ENCODE peak calls at places on chromosomes 2 and 18, in eight cellular contexts. D is suprapubic skin, Q is breast epithelium, F is prostate gland, G is sigmoid colon, E is stomach, O is transverse colon, V is GM12891. L is an unnamed sample.

GRCh38 chr2:142037051-142037450 is 93.8 kb downstream of the LRP1B start:
- DNase-seq in D (no peak), Q (no peak), F (no peak), G (no peak), E (no peak), O (no peak), V (no peak), L (no peak)

GRCh38 chr2:148132400-148132799 is 111.5 kb downstream of the MBD5 start:
- DNase-seq in D (no peak), Q (no peak), F (no peak), G (no peak), E (no peak), O (no peak), V (no peak), L (no peak)

GRCh38 chr2:235283246-235283645 is 210.6 kb upstream of the AGAP1 start:
- DNase-seq in D (no peak), Q (no peak), F (no peak), G (no peak), E (no peak), O (no peak), V (no peak), L (no peak)

GRCh38 chr2:229634574-229635185 is 79.7 kb downstream of the DNER start:
- DNase-seq in D (no peak), Q (no peak), F (no peak), G (no peak), E (no peak), O (no peak), V (no peak), L (no peak)

GRCh38 chr2:188788621-188789020 is 185.6 kb upstream of the COL3A1 start:
- DNase-seq in D (no peak), Q (no peak), F (peak; percentile 9), G (peak; percentile 91), E (peak; percentile 43), O (peak; percentile 48), V (no peak), L (peak; percentile 57)

GRCh38 chr2:4618141-4618540 is 914.8 kb downstream of the DCDC2C start:
- DNase-seq in D (no peak), Q (no peak), F (no peak), G (no peak), E (no peak), O (no peak), V (no peak), L (no peak)

GRCh38 chr2:223621901-223622300 is 19.7 kb upstream of the SCG2 start:
- DNase-seq in D (no peak), Q (no peak), F (no peak), G (no peak), E (no peak), O (no peak), V (no peak), L (no peak)

GRCh38 chr2:24840962-24841945 is 48.0 kb downstream of the CENPO start:
- DNase-seq in D (no peak), Q (no peak), F (no peak), G (no peak), E (no peak), O (no peak), V (no peak), L (no peak)

GRCh38 chr2:6077585-6077984 is 385.4 kb downstream of the SOX11 start:
- DNase-seq in D (no peak), Q (no peak), F (no peak), G (no peak), E (no peak), O (no peak), V (no peak), L (no peak)

GRCh38 chr2:197255550-197255949 is 55.0 kb downstream of the ANKRD44 start:
- DNase-seq in D (peak; percentile 84), Q (no peak), F (peak; percentile 14), G (peak; percentile 88), E (peak; percentile 59), O (peak; percentile 75), V (peak; percentile 55), L (no peak)

GRCh38 chr2:122610948-122611609 is 855.6 kb downstream of the TSN start:
- DNase-seq in D (no peak), Q (no peak), F (no peak), G (no peak), E (no peak), O (no peak), V (no peak), L (no peak)
- TF ChIP-seq POLR2AphosphoS5 in D (no peak), Q (no peak), F (no peak), G (no peak), E (no peak), O (no peak), V (no peak), L (no peak)

GRCh38 chr2:26772064-26773001 is 8.2 kb downstream of the SLC35F6 start:
- DNase-seq in D (peak; percentile 97), Q (peak; percentile 95), F (peak; percentile 95), G (peak; percentile 98), E (peak; percentile 96), O (peak; percentile 92), V (no peak), L (no peak)
- TF ChIP-seq POLR2AphosphoS5 in D (peak; percentile 78), Q (peak; percentile 93), F (peak; percentile 99), G (peak; percentile 63), E (peak; percentile 88), O (peak; percentile 73), V (no peak), L (no peak)

GRCh38 chr18:62450546-62451395 is 72.1 kb upstream of the ZCCHC2 start:
- DNase-seq in D (no peak), Q (peak; percentile 52), F (no peak), G (peak; percentile 72), E (peak; percentile 72), O (no peak), V (no peak), L (peak; percentile 86)
- TF ChIP-seq POLR2AphosphoS5 in D (no peak), Q (peak; percentile 68), F (no peak), G (no peak), E (no peak), O (no peak), V (no peak), L (peak; percentile 49)

GRCh38 chr18:23250893-23251656 is 115.8 kb downstream of the CABLES1 start:
- DNase-seq in D (no peak), Q (no peak), F (no peak), G (no peak), E (no peak), O (no peak), V (no peak), L (no peak)
- TF ChIP-seq POLR2AphosphoS5 in D (peak; percentile 25), Q (no peak), F (no peak), G (no peak), E (no peak), O (no peak), V (no peak), L (no peak)

DNA sequence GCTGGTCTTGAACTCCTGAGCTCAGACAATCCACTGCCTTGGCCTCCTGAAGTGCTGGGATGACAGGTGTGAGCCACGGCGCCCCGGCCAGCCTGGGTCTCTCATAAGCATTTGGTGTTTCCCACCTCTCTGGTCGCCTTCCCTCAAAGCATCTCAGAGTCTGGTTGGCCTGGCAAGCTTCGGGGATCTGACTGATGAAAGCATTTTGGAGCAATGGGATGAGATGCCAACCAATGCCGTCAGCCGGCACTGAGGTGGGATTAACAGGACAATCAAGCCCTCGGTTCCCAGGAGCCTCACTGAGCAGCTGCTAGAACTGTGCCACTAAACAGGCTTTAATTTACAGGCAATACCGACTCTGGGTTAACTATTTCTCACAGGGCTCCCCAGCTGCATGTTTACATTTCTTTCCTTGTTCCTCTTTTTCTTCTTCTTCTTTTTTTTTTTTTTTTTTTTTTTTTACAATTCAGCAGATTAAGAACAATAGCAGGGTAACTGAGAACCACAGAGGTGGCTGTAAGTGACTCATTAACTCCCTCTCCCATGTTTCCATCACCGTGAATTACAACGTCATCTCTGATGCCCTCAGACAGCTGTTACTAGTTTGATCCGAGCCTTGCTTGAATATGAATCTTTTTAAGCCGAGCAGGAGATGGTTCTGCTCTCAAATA is 38.0 kb downstream of the ODC1 start:
- DNase-seq in D (no peak), Q (no peak), F (no peak), G (no peak), E (no peak), O (no peak), V (no peak), L (no peak)
- TF ChIP-seq POLR2AphosphoS5 in D (no peak), Q (no peak), F (no peak), G (no peak), E (no peak), O (no peak), V (no peak), L (no peak)

GRCh38 chr2:174142290-174142689 is 106.0 kb downstream of the OLA1 start:
- DNase-seq in D (no peak), Q (no peak), F (no peak), G (no peak), E (no peak), O (no peak), V (no peak), L (no peak)
- TF ChIP-seq POLR2AphosphoS5 in D (no peak), Q (no peak), F (no peak), G (no peak), E (no peak), O (no peak), V (no peak), L (no peak)

GRCh38 chr18:64438178-64438577 is 289.3 kb upstream of the LINC00305 start:
- DNase-seq in D (no peak), Q (no peak), F (no peak), G (no peak), E (no peak), O (no peak), V (no peak), L (no peak)
- TF ChIP-seq POLR2AphosphoS5 in D (no peak), Q (no peak), F (no peak), G (no peak), E (no peak), O (no peak), V (no peak), L (no peak)

GRCh38 chr2:73933194-73933593 is 6.5 kb downstream of the DGUOK start:
- DNase-seq in D (no peak), Q (no peak), F (no peak), G (no peak), E (no peak), O (no peak), V (no peak), L (no peak)

GRCh38 chr2:73937103-73937885 is 10.6 kb downstream of the DGUOK start:
- DNase-seq in D (no peak), Q (no peak), F (no peak), G (no peak), E (no peak), O (no peak), V (no peak), L (no peak)

GRCh38 chr2:73938761-73939352 is 12.2 kb downstream of the DGUOK start:
- DNase-seq in D (no peak), Q (no peak), F (no peak), G (no peak), E (no peak), O (no peak), V (no peak), L (no peak)

GRCh38 chr2:73937899-73938298 is 11.2 kb downstream of the DGUOK start:
- DNase-seq in D (no peak), Q (no peak), F (no peak), G (no peak), E (no peak), O (no peak), V (no peak), L (no peak)

GRCh38 chr2:73935641-73936040 is 9.0 kb downstream of the DGUOK start:
- DNase-seq in D (no peak), Q (no peak), F (no peak), G (no peak), E (no peak), O (no peak), V (no peak), L (no peak)
- TF ChIP-seq POLR2AphosphoS5 in D (no peak), Q (no peak), F (no peak), G (no peak), E (no peak), O (no peak), V (no peak), L (no peak)

GRCh38 chr2:161681043-161681442 is 56.8 kb downstream of the SLC4A10 start:
- DNase-seq in D (no peak), Q (no peak), F (no peak), G (no peak), E (no peak), O (no peak), V (no peak), L (peak; percentile 57)
- TF ChIP-seq POLR2AphosphoS5 in D (no peak), Q (no peak), F (no peak), G (no peak), E (no peak), O (no peak), V (no peak), L (peak; percentile 31)

L was measured in HCT116.